ENCODE peak calls at places on chromosomes 3 and 15, in four cellular contexts. I is left colon, V is COR-L47, F is NCI-H2029. N is an unnamed sample.

GRCh38 chr3:15887261-15887660 is 89.5 kb upstream of the ANKRD28 start:
- DNase-seq in I (no peak), F (no peak), V (no peak), N (no peak)

GRCh38 chr3:103794656-103795055 is 1359.8 kb downstream of the ZPLD1 start:
- DNase-seq in I (no peak), V (peak), F (no peak), N (peak)

GRCh38 chr3:20015525-20015924 is 3.5 kb upstream of the PP2D1 start:
- DNase-seq in V (no peak), F (no peak), I (no peak), N (no peak)

GRCh38 chr3:19183572-19183971 is 35.3 kb downstream of the KCNH8 start:
- DNase-seq in V (no peak), I (no peak), F (no peak), N (no peak)

GRCh38 chr3:171874251-171874679 is 31.1 kb downstream of the TMEM212 start:
- DNase-seq in F (no peak), I (no peak), V (no peak), N (no peak)

GRCh38 chr15:34699968-34700640 is 54.7 kb downstream of the GJD2 start:
- DNase-seq in I (no peak), V (no peak), F (no peak), N (no peak)

GRCh38 chr3:168885028-168885427 is 778.5 kb downstream of the MECOM start:
- DNase-seq in I (no peak), V (no peak), F (no peak), N (no peak)

GRCh38 chr3:169272533-169272932 is 391.0 kb downstream of the MECOM start:
- DNase-seq in F (no peak), I (peak), V (no peak), N (peak)

GRCh38 chr15:96312641-96313335 is 17.7 kb upstream of the NR2F2 start:
- DNase-seq in V (no peak), I (no peak), F (no peak), N (no peak)

GRCh38 chr3:122754867-122755835 is 38.5 kb downstream of the HSPBAP1 start:
- DNase-seq in I (no peak), F (no peak), V (no peak), N (peak)

GRCh38 chr3:187773233-187773962 is 28.1 kb upstream of the BCL6 start:
- DNase-seq in I (no peak), F (no peak), V (no peak), N (no peak)

GRCh38 chr3:7166460-7166859 is 305.5 kb downstream of the GRM7 start:
- DNase-seq in V (no peak), I (no peak), F (no peak), N (no peak)

GRCh38 chr3:185940951-185941350 is 3.1 kb upstream of the TRA2B start:
- DNase-seq in F (no peak), V (no peak), I (no peak), N (no peak)

GRCh38 chr3:197365621-197366020 is 67.2 kb upstream of the DLG1 start:
- DNase-seq in I (no peak), V (no peak), F (no peak), N (no peak)

N was measured in Caco-2.